ENCODE peak calls at places on chromosomes 2 and 18, in four cellular contexts. One of them, this sample, is unnamed.

GRCh38 chr2:23381084-23381483 is 3.9 kb upstream of the KLHL29 start:
- DNase-seq in BJ: no peak
- DNase-seq in endothelial cell: no peak
- DNase-seq in B cell: no peak
- DNase-seq in this sample: no peak

GRCh38 chr2:240926516-240927389 is 20.6 kb downstream of the CROCC2 start:
- DNase-seq in BJ: no peak
- DNase-seq in endothelial cell: no peak
- DNase-seq in B cell: peak
- DNase-seq in this sample: no peak

GRCh38 chr2:10165816-10166488 is 43.4 kb downstream of the RRM2 start:
- DNase-seq in BJ: no peak
- DNase-seq in endothelial cell: no peak
- DNase-seq in B cell: no peak
- DNase-seq in this sample: no peak

GRCh38 chr2:121211251-121211650 is 73.8 kb downstream of the TFCP2L1 start:
- DNase-seq in BJ: no peak
- DNase-seq in endothelial cell: no peak
- DNase-seq in B cell: no peak
- DNase-seq in this sample: no peak

GRCh38 chr2:9826208-9826607 is 17.1 kb upstream of the TAF1B start:
- DNase-seq in BJ: no peak
- DNase-seq in endothelial cell: no peak
- DNase-seq in B cell: no peak
- DNase-seq in this sample: no peak

GRCh38 chr18:52888014-52888413 is 548.0 kb downstream of the DCC start:
- DNase-seq in BJ: no peak
- DNase-seq in endothelial cell: no peak
- DNase-seq in B cell: no peak
- DNase-seq in this sample: no peak

GRCh38 chr2:129806985-129807384 is 172.5 kb upstream of the RAB6C start:
- DNase-seq in BJ: no peak
- DNase-seq in endothelial cell: no peak
- DNase-seq in B cell: no peak
- DNase-seq in this sample: no peak

GRCh38 chr2:72572501-72572900 is 253.3 kb downstream of the EXOC6B start:
- DNase-seq in BJ: no peak
- DNase-seq in endothelial cell: no peak
- DNase-seq in B cell: no peak
- DNase-seq in this sample: no peak

GRCh38 chr18:23113576-23113975 is 21.7 kb upstream of the CABLES1 start:
- DNase-seq in BJ: no peak
- DNase-seq in endothelial cell: no peak
- DNase-seq in B cell: no peak
- DNase-seq in this sample: no peak

GRCh38 chr2:178632729-178633128 is 152.5 kb downstream of the PLEKHA3 start:
- DNase-seq in BJ: no peak
- DNase-seq in endothelial cell: no peak
- DNase-seq in B cell: no peak
- DNase-seq in this sample: no peak

GRCh38 chr2:39059366-39059952 is 61.4 kb downstream of the SOS1 start:
- DNase-seq in BJ: peak
- DNase-seq in endothelial cell: no peak
- DNase-seq in B cell: no peak
- DNase-seq in this sample: no peak
- TF ChIP-seq CTCF in BJ: peak
- TF ChIP-seq CTCF in endothelial cell: peak
- TF ChIP-seq CTCF in B cell: peak
- TF ChIP-seq CTCF in this sample: peak

GRCh38 chr2:173087793-173088493 is 12.3 kb downstream of the MAP3K20 start:
- DNase-seq in BJ: no peak
- DNase-seq in endothelial cell: no peak
- DNase-seq in B cell: no peak
- DNase-seq in this sample: no peak

GRCh38 chr2:173090291-173090877 is 14.7 kb downstream of the MAP3K20 start:
- DNase-seq in BJ: no peak
- DNase-seq in endothelial cell: peak
- DNase-seq in B cell: no peak
- DNase-seq in this sample: no peak

GRCh38 chr2:173094731-173095130 is 19.1 kb downstream of the MAP3K20 start:
- DNase-seq in BJ: no peak
- DNase-seq in endothelial cell: no peak
- DNase-seq in B cell: no peak
- DNase-seq in this sample: no peak

GRCh38 chr2:173092844-173093402 is 17.3 kb downstream of the MAP3K20 start:
- DNase-seq in BJ: no peak
- DNase-seq in endothelial cell: no peak
- DNase-seq in B cell: no peak
- DNase-seq in this sample: no peak

DNA sequence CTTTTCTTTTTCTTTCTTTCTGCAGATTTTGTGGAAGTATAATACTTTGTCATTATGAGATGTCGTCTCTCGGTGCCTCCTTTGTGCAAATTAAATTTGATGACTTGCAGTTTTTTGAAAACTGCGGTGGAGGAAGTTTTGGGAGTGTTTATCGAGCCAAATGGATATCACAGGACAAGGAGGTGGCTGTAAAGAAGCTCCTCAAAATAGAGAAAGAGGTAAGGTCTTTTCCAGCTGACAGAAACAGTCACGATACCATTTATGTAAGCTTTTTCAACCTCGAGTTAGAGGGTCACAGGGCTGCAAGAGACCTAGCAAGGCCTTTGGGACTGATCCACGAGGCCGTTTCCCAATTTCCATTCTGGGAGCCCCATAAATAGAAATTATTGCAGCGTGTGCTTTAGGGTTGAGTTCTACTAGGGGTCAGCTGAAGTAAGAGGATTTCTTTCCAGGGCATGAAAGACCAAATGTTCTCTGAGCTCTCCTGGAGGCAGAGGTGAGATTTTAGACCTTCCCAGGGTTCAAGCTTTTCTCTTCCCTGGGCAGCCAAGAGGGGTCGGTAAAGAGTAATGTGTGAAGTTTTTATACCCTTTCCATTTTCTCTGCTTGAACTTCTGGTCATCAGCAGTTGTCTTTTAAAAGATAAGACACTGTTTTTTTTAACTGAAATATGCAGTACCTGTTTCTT is 15.5 kb downstream of the MAP3K20 start:
- DNase-seq in BJ: no peak
- DNase-seq in endothelial cell: no peak
- DNase-seq in B cell: no peak
- DNase-seq in this sample: no peak
- TF ChIP-seq CTCF in BJ: peak
- TF ChIP-seq CTCF in endothelial cell: no peak
- TF ChIP-seq CTCF in B cell: no peak
- TF ChIP-seq CTCF in this sample: peak

GRCh38 chr2:17611036-17611435 is 70.5 kb downstream of the VSNL1 start:
- DNase-seq in BJ: no peak
- DNase-seq in endothelial cell: no peak
- DNase-seq in B cell: no peak
- DNase-seq in this sample: no peak
- TF ChIP-seq CTCF in BJ: no peak
- TF ChIP-seq CTCF in endothelial cell: no peak
- TF ChIP-seq CTCF in B cell: no peak
- TF ChIP-seq CTCF in this sample: no peak

GRCh38 chr2:171347158-171347557 is 86.6 kb downstream of the METTL8 start:
- DNase-seq in BJ: peak
- DNase-seq in endothelial cell: no peak
- DNase-seq in B cell: no peak
- DNase-seq in this sample: no peak
- TF ChIP-seq CTCF in BJ: no peak
- TF ChIP-seq CTCF in endothelial cell: no peak
- TF ChIP-seq CTCF in B cell: no peak
- TF ChIP-seq CTCF in this sample: no peak